ENCODE peak calls at places on chromosomes 13 and 19, in ten cellular contexts. V is transverse colon, I is sigmoid colon, J is SK-N-SH, E is K562, G is upper lobe of left lung, Z is HepG2, N is suprapubic skin, O is H1, U is esophagus muscularis mucosa. D is an unnamed sample.

GRCh38 chr13:104140557-104140956 is 1074.3 kb upstream of the SLC10A2 start:
- DNase-seq in V (no peak), I (no peak), J (no peak), E (no peak), G (no peak), Z (no peak), N (no peak), O (no peak), U (no peak), D (no peak)

GRCh38 chr13:28544026-28544425 is 49.1 kb upstream of the FLT1 start:
- DNase-seq in V (no peak), I (no peak), J (no peak), E (no peak), G (no peak), Z (no peak), N (no peak), O (no peak), U (no peak), D (no peak)

GRCh38 chr13:112703935-112704633 is 14.2 kb downstream of the ATP11A start:
- DNase-seq in V (peak; percentile 3), I (peak; percentile 44), J (no peak), E (peak; percentile 78), G (peak; percentile 36), Z (no peak), N (no peak), O (no peak), U (no peak), D (no peak)

GRCh38 chr13:19764237-19764636 is 18.5 kb downstream of the PSPC1 start:
- DNase-seq in V (no peak), I (no peak), J (no peak), E (no peak), G (no peak), Z (no peak), N (no peak), O (no peak), U (no peak), D (no peak)

GRCh38 chr13:28574617-28575142 is 79.8 kb upstream of the FLT1 start:
- DNase-seq in V (peak; percentile 46), I (no peak), J (no peak), E (peak; percentile 91), G (no peak), Z (peak; percentile 10), N (no peak), O (no peak), U (no peak), D (no peak)

GRCh38 chr13:78376033-78376432 is 227.3 kb downstream of the POU4F1 start:
- DNase-seq in V (no peak), I (no peak), J (no peak), E (no peak), G (no peak), Z (no peak), N (no peak), O (no peak), U (no peak), D (no peak)

GRCh38 chr19:50290011-50290410 is 39.2 kb downstream of the KCNC3 start:
- DNase-seq in V (no peak), I (no peak), J (no peak), E (no peak), G (no peak), Z (no peak), N (no peak), O (no peak), U (no peak), D (no peak)

GRCh38 chr19:17469371-17470203 is 737 bp upstream of the SLC27A1 start:
- DNase-seq in V (peak; percentile 97), I (peak; percentile 99), J (peak; percentile 88), E (peak; percentile 98), G (peak; percentile 94), Z (peak; percentile 87), N (peak; percentile 99), O (peak; percentile 92), U (peak; percentile 99), D (peak; percentile 98)

GRCh38 chr19:47035127-47035494 is 13.3 kb downstream of the TMEM160 start:
- DNase-seq in V (no peak), I (no peak), J (peak; percentile 38), E (peak; percentile 84), G (no peak), Z (no peak), N (no peak), O (no peak), U (no peak), D (no peak)

GRCh38 chr13:23750383-23751121 is 138.6 kb downstream of the MIPEP start:
- DNase-seq in V (no peak), I (no peak), J (no peak), E (no peak), G (no peak), Z (no peak), N (no peak), O (no peak), U (no peak), D (no peak)

GRCh38 chr19:39190768-39191167 is 6.0 kb upstream of the NCCRP1 start:
- DNase-seq in V (no peak), I (no peak), J (no peak), E (no peak), G (no peak), Z (no peak), N (no peak), O (no peak), U (no peak), D (no peak)

GRCh38 chr13:50437252-50437651 is 406.2 kb downstream of the DLEU7 start:
- DNase-seq in V (no peak), I (no peak), J (no peak), E (no peak), G (no peak), Z (no peak), N (no peak), O (no peak), U (no peak), D (no peak)

GRCh38 chr19:6680141-6680540 is 10.2 kb upstream of the TNFSF14 start:
- DNase-seq in V (no peak), I (no peak), J (no peak), E (no peak), G (no peak), Z (no peak), N (no peak), O (no peak), U (no peak), D (no peak)

DNA sequence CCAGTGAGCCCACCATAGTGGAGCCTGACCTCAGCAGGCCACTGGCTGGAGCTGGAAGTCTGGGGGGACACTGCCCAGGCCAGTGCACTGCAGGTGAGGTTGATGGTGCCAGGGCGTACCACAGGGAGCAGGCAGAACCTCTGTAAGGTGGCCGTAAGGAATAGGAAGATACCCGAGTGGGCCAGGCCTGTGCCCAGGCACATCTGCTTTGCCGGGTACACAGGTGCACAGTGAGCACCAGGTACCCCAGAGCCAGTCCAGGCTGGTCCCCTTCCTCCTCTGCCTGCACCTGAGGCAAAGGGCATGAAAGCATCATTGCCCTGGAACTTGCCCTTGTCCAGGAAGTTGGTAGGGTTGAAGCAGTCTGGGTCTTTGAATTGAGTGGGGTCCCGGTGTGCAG is 9.5 kb downstream of the EGLN2 start:
- DNase-seq in V (no peak), I (no peak), J (no peak), E (no peak), G (no peak), Z (no peak), N (no peak), O (no peak), U (no peak), D (no peak)
- TF ChIP-seq POLR2AphosphoS5 in V (no peak), I (no peak), J (no peak), E (no peak), G (no peak), Z (no peak), N (no peak), O (peak; percentile 47), U (no peak), D (no peak)

GRCh38 chr19:13208964-13209796 is 59.0 kb downstream of the IER2 start:
- DNase-seq in V (no peak), I (no peak), J (no peak), E (no peak), G (peak; percentile 83), Z (no peak), N (no peak), O (no peak), U (no peak), D (no peak)
- H3K4me3 ChIP-seq in V (no peak overlapping the region), I (peak overlapping the region; percentile 54), J (no peak overlapping the region), E (no peak overlapping the region), G (peak overlapping the region; percentile 54), Z (no peak overlapping the region), N (peak overlapping the region; percentile 52), O (no peak overlapping the region), U (peak overlapping the region; percentile 64), D (peak overlapping the region; percentile 46)

DNA sequence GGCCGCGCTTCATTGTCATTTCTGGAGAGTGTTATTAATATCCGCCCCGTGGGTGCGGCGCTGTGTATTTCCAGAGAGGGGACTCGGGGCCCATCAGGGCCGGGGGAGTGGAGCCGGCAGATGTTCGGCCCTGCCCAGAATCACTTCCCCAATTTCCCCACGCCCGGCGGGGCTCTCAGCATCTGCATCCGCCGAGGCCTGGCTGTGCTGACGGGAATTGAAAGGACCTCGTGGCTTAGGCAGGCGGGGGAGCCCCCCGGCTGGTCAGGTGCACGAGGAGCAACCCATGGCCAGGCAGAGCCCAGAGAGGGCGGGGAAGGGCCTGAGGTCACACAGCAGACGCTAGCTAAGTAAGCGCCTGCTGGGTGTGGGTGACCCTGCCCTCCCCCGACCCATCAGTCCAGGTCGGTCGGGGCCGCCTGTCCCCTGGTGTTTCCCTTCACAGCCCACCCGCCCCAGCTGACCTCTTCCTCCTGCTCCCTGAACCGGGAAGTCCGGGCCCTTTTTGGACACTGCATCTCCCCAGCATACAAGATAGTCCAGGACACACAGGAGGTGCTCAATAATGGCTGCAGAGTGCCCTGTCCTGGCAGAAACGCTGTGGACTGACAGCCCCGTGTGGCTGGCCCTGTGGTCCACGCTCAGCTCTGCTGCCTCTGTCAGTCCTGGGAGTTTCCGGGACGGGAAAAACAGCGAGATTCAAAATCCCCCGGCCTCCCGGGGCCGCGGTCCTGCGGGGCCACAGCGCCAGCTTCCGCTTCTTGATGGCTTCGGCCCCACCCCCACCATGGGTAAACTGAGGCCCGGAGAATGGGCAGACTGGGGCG is 22.1 kb downstream of the ARID3A start:
- DNase-seq in V (peak; percentile 83), I (peak; percentile 87), J (no peak), E (no peak), G (peak; percentile 86), Z (no peak), N (no peak), O (no peak), U (no peak), D (peak; percentile 59)
- TF ChIP-seq EP300 in V (no peak), I (no peak), J (no peak), E (no peak), G (no peak), Z (no peak), N (no peak), O (no peak), U (no peak), D (no peak)

DNA sequence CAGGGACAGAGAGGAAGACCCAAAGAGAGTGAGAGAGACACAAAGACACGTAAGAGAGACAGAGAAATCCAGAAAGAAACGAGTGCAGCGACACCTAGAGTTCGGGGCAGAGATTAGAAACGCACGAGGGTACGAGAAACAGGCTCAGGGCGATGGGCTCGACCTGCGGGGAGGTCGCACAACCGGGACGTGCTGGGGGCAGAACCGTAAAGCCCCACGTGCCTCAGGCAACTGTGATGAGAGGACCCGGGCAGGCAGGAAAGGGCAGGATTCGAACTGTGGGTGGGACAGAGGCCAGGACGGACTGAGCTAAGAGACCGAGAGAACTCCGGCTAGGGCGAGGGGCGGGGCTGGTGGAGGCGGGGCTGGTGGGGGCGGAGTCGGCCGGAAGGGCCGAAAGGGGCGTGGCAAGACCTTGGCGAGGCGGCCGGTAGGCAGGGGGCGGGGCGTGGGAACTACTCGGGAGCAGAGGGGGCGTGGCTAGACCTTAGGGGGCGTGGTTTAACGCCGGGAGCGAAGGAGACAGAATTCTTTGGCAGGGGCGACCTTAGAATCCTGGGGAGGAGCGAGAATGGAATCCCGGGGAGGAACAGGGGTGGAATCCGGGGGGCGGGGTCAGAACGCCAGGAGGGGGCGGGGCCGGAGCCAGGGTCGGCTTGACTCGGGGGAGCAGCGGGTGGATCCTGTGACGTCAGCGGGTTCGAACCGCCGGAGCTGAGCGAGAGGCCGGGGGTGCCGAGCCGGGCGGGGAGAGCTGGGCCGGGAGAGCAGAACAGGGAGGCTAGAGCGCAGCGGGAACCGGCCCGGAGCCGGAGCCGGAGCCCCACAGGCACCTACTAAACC is at the start of gene NECTIN2:
- DNase-seq in V (peak; percentile 100), I (peak; percentile 100), J (peak; percentile 98), E (peak; percentile 98), G (peak; percentile 98), Z (peak; percentile 95), N (peak; percentile 100), O (peak; percentile 97), U (peak; percentile 100), D (peak; percentile 100)
- TF ChIP-seq POLR2AphosphoS5 in V (peak; percentile 93), I (peak; percentile 93), J (peak; percentile 62), E (peak; percentile 42), G (peak; percentile 94), Z (peak; percentile 58), N (no peak), O (peak; percentile 80), U (peak; percentile 97), D (peak; percentile 93)

D was measured in stomach.